ENCODE peak calls at places on chromosomes 2 and 18, in seven cellular contexts. F, W, B, O, T, S and L are unnamed samples.

GRCh38 chr2:237495521-237496117 is 8.6 kb downstream of the MLPH start:
- DNase-seq in F (no peak), W (no peak), B (no peak), O (no peak), T (no peak), S (no peak), L (no peak)

GRCh38 chr2:65800998-65801397 is 368.6 kb upstream of the SPRED2 start:
- DNase-seq in F (no peak), W (peak), B (peak), O (peak), T (peak), S (peak), L (no peak)

GRCh38 chr2:85178154-85178553 is 45.0 kb downstream of the TCF7L1 start:
- DNase-seq in F (no peak), W (no peak), B (peak), O (no peak), T (no peak), S (no peak), L (no peak)

GRCh38 chr18:5885337-5885736 is 10.0 kb downstream of the TMEM200C start:
- DNase-seq in F (no peak), W (no peak), B (no peak), O (no peak), T (no peak), S (no peak), L (no peak)

GRCh38 chr18:78934551-78935225 is 44.9 kb upstream of the SALL3 start:
- DNase-seq in F (no peak), W (no peak), B (no peak), O (no peak), T (no peak), S (no peak), L (no peak)

GRCh38 chr2:158518083-158518482 is 61.3 kb downstream of the PKP4 start:
- DNase-seq in F (no peak), W (peak), B (no peak), O (peak), T (no peak), S (no peak), L (no peak)

GRCh38 chr2:157587576-157587975 is 41.1 kb downstream of the ACVR1C start:
- DNase-seq in F (no peak), W (peak), B (no peak), O (no peak), T (no peak), S (no peak), L (no peak)

GRCh38 chr2:42125887-42126594 is 43.1 kb upstream of the EML4 start:
- DNase-seq in F (no peak), W (peak), B (no peak), O (peak), T (peak), S (no peak), L (no peak)

GRCh38 chr18:47490882-47491281 is 239.4 kb upstream of the SKOR2 start:
- DNase-seq in F (no peak), W (no peak), B (no peak), O (no peak), T (no peak), S (no peak), L (no peak)

GRCh38 chr18:13800505-13801259 is 23.3 kb upstream of the MC5R start:
- DNase-seq in F (peak), W (peak), B (peak), O (peak), T (peak), S (peak), L (peak)

GRCh38 chr2:25378731-25379490 is 37.2 kb upstream of the DNMT3A start:
- DNase-seq in F (no peak), W (no peak), B (peak), O (peak), T (no peak), S (no peak), L (peak)

GRCh38 chr18:40678318-40678717 is 1276.7 kb upstream of the PIK3C3 start:
- DNase-seq in F (no peak), W (no peak), B (peak), O (no peak), T (no peak), S (no peak), L (no peak)

GRCh38 chr18:32919799-32920198 is 147.0 kb upstream of the KLHL14 start:
- DNase-seq in F (peak), W (peak), B (peak), O (peak), T (peak), S (no peak), L (peak)

GRCh38 chr2:176188969-176189665 is 649 bp downstream of the HOXD1 start:
- DNase-seq in F (no peak), W (peak), B (no peak), O (peak), T (peak), S (no peak), L (peak)

GRCh38 chr2:2702385-2702784 is 371.3 kb upstream of the MYT1L start:
- DNase-seq in F (no peak), W (no peak), B (no peak), O (no peak), T (no peak), S (no peak), L (no peak)

GRCh38 chr2:55961318-55961911 is 37.8 kb upstream of the EFEMP1 start:
- DNase-seq in F (peak), W (peak), B (peak), O (peak), T (peak), S (peak), L (peak)

DNA sequence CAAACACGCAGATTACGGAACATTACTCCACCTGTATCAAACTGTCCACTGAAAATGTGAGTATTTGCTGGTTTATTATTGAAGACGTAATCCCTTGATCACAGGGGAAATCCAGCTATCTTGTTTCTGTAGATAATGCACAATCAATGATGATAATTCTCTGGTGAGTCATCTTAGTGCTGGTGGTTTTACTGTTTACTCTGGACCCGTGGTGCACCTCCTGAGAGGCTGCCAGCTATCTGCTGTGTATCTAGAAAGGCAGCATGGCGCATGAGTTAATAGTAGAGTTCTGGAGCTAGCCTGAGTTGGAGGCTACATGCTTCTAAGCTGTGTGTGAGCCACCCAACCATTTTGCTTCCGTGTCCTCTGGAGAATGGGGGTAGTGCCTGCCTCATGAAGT is 6.5 kb downstream of the NCAPH start:
- DNase-seq in F (no peak), W (no peak), B (peak), O (peak), T (no peak), S (no peak), L (peak)
- H3K27ac ChIP-seq in F (no peak), W (no peak), B (peak), O (no peak), T (no peak), S (peak), L (peak)

GRCh38 chr2:238599549-238600505 is 173.1 kb downstream of the ASB1 start:
- DNase-seq in F (no peak), W (no peak), B (no peak), O (no peak), T (no peak), S (no peak), L (no peak)

GRCh38 chr2:238598802-238599530 is 172.2 kb downstream of the ASB1 start:
- DNase-seq in F (no peak), W (no peak), B (no peak), O (no peak), T (no peak), S (no peak), L (no peak)

GRCh38 chr2:238595750-238596570 is 169.2 kb downstream of the ASB1 start:
- DNase-seq in F (no peak), W (peak), B (no peak), O (peak), T (no peak), S (no peak), L (no peak)

GRCh38 chr2:238596571-238597551 is 170.1 kb downstream of the ASB1 start:
- DNase-seq in F (no peak), W (no peak), B (peak), O (peak), T (no peak), S (peak), L (peak)

DNA sequence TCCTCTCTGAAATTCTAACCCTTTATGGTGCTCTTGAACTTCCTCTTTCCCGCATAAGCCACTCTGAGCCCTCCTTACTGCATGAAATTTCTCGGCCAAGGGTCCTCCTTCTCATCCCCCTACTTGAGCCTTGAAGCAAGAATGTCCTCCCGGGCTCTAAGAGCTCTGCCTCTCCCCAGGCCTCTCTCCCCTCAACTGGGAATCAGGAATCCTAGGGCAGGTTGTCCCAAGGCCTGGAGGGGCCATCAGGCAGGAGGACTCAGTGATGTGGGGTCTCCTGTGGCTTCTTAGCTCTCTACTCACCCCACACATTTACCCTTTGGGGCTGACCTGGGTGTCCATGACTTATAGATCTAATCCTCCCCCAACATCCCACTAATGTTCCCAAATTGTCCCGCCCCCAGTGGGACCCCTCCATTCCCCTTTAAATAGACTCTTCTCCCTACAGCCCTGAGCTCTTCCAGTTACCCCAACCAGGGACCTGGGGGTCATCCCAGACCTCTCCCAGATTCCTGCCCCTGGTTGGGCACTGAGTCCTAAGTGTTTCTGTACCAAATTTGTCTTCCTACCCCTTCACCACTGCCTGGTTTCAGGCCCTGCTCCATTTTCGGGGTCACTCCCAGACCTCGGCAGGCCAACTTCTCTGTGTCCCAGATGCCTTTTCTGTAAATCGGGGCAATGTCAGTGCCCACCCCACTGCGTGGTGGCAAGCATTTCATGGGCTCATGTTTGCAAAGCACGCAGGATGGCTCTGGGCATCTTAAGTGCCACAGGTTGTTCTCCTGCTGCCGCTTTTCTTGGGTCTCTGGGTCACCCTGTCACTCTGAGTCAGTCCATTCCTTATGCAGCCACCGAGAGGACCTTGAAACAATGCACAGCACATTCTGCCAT is 171.2 kb downstream of the ASB1 start:
- DNase-seq in F (no peak), W (no peak), B (no peak), O (peak), T (no peak), S (no peak), L (no peak)
- TF ChIP-seq EZH2phosphoT487 in F (no peak), W (no peak), B (no peak), O (no peak), T (no peak), S (no peak), L (no peak)

GRCh38 chr2:5748391-5748790 is 56.2 kb downstream of the SOX11 start:
- DNase-seq in F (no peak), W (no peak), B (no peak), O (no peak), T (no peak), S (no peak), L (no peak)
- TF ChIP-seq EZH2 in F (no peak), W (no peak), B (no peak), O (no peak), T (no peak), S (no peak), L (no peak)

GRCh38 chr2:62474173-62474572 is 31.8 kb downstream of the TMEM17 start:
- DNase-seq in F (no peak), W (no peak), B (no peak), O (no peak), T (no peak), S (no peak), L (no peak)

GRCh38 chr2:62475172-62476011 is 30.6 kb downstream of the TMEM17 start:
- DNase-seq in F (no peak), W (peak), B (no peak), O (peak), T (peak), S (no peak), L (no peak)

GRCh38 chr2:62478093-62478580 is 27.9 kb downstream of the TMEM17 start:
- DNase-seq in F (no peak), W (no peak), B (no peak), O (peak), T (no peak), S (no peak), L (no peak)

GRCh38 chr2:62479917-62480316 is 26.1 kb downstream of the TMEM17 start:
- DNase-seq in F (no peak), W (no peak), B (no peak), O (no peak), T (no peak), S (no peak), L (no peak)

DNA sequence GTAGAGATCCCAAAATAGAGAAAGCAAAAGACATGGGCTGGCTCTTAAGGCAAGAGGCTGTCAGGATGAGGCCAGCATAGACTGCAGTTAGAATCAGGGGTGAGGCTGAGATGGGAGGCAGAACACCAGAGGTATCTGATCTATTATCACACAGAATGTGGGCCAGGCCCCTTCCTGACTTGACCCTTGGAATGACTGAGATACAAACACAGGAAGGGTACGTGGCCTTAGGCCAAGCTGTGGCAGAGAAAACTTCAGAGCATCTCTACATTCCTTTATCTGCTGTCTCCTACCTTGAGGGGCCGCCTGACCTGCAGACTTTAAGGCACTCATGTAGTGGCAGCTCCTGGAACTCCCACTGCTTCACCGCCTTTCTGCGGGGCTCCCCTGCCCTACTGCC is 28.4 kb downstream of the TMEM17 start:
- DNase-seq in F (no peak), W (no peak), B (no peak), O (no peak), T (no peak), S (no peak), L (no peak)
- H3K27ac ChIP-seq in F (no peak), W (no peak), B (no peak), O (no peak), T (no peak), S (no peak), L (no peak)

GRCh38 chr2:16653083-16653375 is 12.6 kb downstream of the CYRIA start:
- DNase-seq in F (no peak), W (no peak), B (no peak), O (no peak), T (no peak), S (no peak), L (no peak)

GRCh38 chr2:16653799-16654198 is 11.8 kb downstream of the CYRIA start:
- DNase-seq in F (no peak), W (no peak), B (no peak), O (no peak), T (no peak), S (no peak), L (no peak)

GRCh38 chr2:16655457-16655837 is 10.2 kb downstream of the CYRIA start:
- DNase-seq in F (no peak), W (no peak), B (no peak), O (no peak), T (no peak), S (no peak), L (no peak)

GRCh38 chr2:16656087-16656486 is 9.5 kb downstream of the CYRIA start:
- DNase-seq in F (no peak), W (peak), B (no peak), O (no peak), T (no peak), S (no peak), L (no peak)

DNA sequence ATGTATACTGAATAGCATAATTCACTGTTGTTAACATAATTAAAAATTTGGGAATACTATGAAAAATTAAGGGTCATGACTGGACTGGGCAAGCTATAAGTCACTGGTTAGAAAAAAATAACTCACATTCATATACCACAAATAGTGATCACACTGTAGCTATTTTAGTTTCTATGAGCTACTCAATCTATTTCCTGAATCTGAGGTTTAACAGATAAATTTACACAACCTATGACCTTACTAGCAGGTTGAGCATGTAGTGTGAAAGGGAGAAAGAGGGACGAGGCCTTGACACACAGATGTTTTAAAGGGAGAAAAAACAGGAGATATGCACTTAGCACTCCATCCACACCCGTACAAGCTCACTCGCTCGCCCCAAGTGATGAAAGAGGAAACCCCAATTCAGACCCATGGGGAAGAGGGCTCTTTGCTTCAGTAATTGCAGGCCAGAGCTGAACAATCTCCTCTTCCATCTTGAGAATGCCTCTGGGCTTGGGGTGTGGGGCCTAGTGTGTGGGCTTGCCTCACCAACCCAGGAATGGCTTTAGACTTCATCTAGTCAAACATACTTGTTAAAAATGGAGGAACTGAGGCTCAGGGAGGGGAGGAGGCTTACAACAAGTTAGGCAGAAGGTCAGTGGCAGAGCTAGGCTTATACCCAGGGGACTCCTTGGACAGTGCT is 10.7 kb downstream of the CYRIA start:
- DNase-seq in F (no peak), W (no peak), B (no peak), O (no peak), T (no peak), S (no peak), L (no peak)
- TF ChIP-seq EZH2phosphoT487 in F (no peak), W (no peak), B (no peak), O (no peak), T (no peak), S (no peak), L (no peak)

DNA sequence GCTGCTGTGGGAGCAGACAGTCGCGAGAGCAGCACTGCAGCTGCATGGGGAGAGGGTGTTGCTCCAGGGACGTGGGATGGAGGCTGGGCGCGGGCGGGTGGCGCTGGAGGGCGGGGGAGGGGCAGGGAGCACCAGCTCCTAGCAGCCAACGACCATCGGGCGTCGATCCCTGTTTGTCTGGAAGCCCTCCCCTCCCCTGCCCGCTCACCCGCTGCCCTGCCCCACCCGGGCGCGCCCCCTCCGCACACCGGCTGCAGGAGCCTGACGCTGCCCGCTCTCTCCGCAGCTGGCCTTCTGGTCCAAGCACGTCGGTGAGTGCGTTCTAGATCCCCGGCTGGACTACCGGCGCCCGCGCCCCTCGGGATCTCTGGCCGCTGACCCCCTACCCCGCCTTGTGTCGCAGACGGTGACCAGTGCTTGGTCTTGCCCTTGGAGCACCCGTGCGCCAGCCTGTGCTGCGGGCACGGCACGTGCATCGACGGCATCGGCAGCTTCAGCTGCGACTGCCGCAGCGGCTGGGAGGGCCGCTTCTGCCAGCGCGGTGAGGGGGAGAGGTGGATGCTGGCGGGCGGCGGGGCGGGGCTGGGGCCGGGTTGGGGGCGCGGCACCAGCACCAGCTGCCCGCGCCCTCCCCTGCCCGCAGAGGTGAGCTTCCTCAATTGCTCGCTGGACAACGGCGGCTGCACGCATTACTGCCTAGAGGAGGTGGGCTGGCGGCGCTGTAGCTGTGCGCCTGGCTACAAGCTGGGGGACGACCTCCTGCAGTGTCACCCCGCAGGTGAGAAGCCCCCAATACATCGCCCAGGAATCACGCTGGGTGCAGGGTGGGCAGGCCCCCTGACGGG is 4.6 kb downstream of the PROC start:
- DNase-seq in F (no peak), W (peak), B (no peak), O (peak), T (peak), S (no peak), L (peak)
- TF ChIP-seq EZH2 in F (no peak), W (peak), B (no peak), O (no peak), T (no peak), S (no peak), L (peak)

GRCh38 chr2:48905696-48906095 is 150.2 kb upstream of the LHCGR start:
- DNase-seq in F (no peak), W (no peak), B (no peak), O (no peak), T (no peak), S (no peak), L (no peak)

GRCh38 chr2:48901015-48901343 is 145.5 kb upstream of the LHCGR start:
- DNase-seq in F (peak), W (no peak), B (no peak), O (no peak), T (no peak), S (no peak), L (no peak)

GRCh38 chr2:48896870-48897269 is 141.3 kb upstream of the LHCGR start:
- DNase-seq in F (no peak), W (no peak), B (no peak), O (no peak), T (no peak), S (no peak), L (no peak)

GRCh38 chr2:48902521-48902920 is 147.0 kb upstream of the LHCGR start:
- DNase-seq in F (no peak), W (no peak), B (no peak), O (no peak), T (peak), S (no peak), L (no peak)

GRCh38 chr2:48900321-48901014 is 144.9 kb upstream of the LHCGR start:
- DNase-seq in F (no peak), W (peak), B (no peak), O (peak), T (no peak), S (no peak), L (no peak)
- H3K27ac ChIP-seq in F (peak), W (no peak), B (no peak), O (no peak), T (no peak), S (no peak), L (no peak)

DNA sequence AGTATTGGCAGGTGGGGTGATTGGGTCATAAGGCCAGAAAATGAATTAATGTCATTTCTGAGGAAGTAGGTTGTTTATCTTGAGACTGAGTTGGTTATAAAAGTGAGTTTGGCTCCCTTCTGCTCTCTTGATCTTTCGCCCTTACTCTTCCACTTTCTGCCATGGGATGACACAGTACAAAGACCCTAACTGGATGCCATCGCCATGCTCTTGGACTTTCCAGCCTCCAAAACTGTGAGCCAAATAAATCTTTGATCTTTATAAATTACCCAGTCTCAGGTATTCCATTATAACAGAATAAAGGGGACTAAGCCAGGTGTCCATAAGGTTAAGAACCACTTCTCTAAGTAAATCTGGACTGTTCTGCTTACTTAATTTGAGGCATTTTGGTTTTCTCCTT is 44.4 kb downstream of the MAP4K3 start:
- DNase-seq in F (no peak), W (no peak), B (no peak), O (no peak), T (no peak), S (no peak), L (no peak)
- TF ChIP-seq EZH2phosphoT487 in F (no peak), W (no peak), B (no peak), O (no peak), T (no peak), S (no peak), L (no peak)